ENCODE peak calls at places on chromosomes 3 and 15, in eight cellular contexts. One of them, this sample, is unnamed.

GRCh38 chr15:50542051-50542450 is 4.4 kb downstream of the USP50 start:
- DNase-seq in A673: peak
- DNase-seq in gastrocnemius medialis: no peak
- DNase-seq in activated CD4-positive, alpha-beta T cell treated with anti-CD3 and anti-CD28 coated beads, Interleukin-2, amount 50 U/mL, for 4 hours: no peak
- DNase-seq in RPMI8226: no peak
- DNase-seq in stimulated activated CD4-positive, alpha-beta T cell treated with anti-CD3 and anti-CD28 coated beads, Interleukin-1b, Interleukin-23, amount 100 ng/mL, for 48 hours: no peak
- DNase-seq in mesendoderm: no peak
- DNase-seq in AG09319: peak
- DNase-seq in this sample: no peak

GRCh38 chr15:93762051-93762450 is 469.3 kb upstream of the MCTP2 start:
- DNase-seq in activated CD4-positive, alpha-beta T cell treated with anti-CD3 and anti-CD28 coated beads, Interleukin-2, amount 50 U/mL, for 4 hours: no peak
- DNase-seq in RPMI8226: no peak
- DNase-seq in gastrocnemius medialis: no peak
- DNase-seq in stimulated activated CD4-positive, alpha-beta T cell treated with anti-CD3 and anti-CD28 coated beads, Interleukin-1b, Interleukin-23, amount 100 ng/mL, for 48 hours: no peak
- DNase-seq in A673: no peak
- DNase-seq in AG09319: no peak
- DNase-seq in mesendoderm: no peak
- DNase-seq in this sample: no peak

GRCh38 chr3:124707667-124708066 is 22.6 kb upstream of the UMPS start:
- DNase-seq in mesendoderm: peak
- DNase-seq in RPMI8226: no peak
- DNase-seq in A673: peak
- DNase-seq in stimulated activated CD4-positive, alpha-beta T cell treated with anti-CD3 and anti-CD28 coated beads, Interleukin-1b, Interleukin-23, amount 100 ng/mL, for 48 hours: no peak
- DNase-seq in activated CD4-positive, alpha-beta T cell treated with anti-CD3 and anti-CD28 coated beads, Interleukin-2, amount 50 U/mL, for 4 hours: no peak
- DNase-seq in AG09319: no peak
- DNase-seq in gastrocnemius medialis: no peak
- DNase-seq in this sample: peak

GRCh38 chr15:70875001-70875782 is 17.0 kb downstream of the THAP10 start:
- DNase-seq in stimulated activated CD4-positive, alpha-beta T cell treated with anti-CD3 and anti-CD28 coated beads, Interleukin-1b, Interleukin-23, amount 100 ng/mL, for 48 hours: no peak
- DNase-seq in activated CD4-positive, alpha-beta T cell treated with anti-CD3 and anti-CD28 coated beads, Interleukin-2, amount 50 U/mL, for 4 hours: no peak
- DNase-seq in mesendoderm: peak
- DNase-seq in A673: peak
- DNase-seq in RPMI8226: no peak
- DNase-seq in gastrocnemius medialis: no peak
- DNase-seq in AG09319: no peak
- DNase-seq in this sample: peak

GRCh38 chr15:75455982-75456531 is 4.6 kb upstream of the SIN3A start:
- DNase-seq in gastrocnemius medialis: no peak
- DNase-seq in activated CD4-positive, alpha-beta T cell treated with anti-CD3 and anti-CD28 coated beads, Interleukin-2, amount 50 U/mL, for 4 hours: peak
- DNase-seq in stimulated activated CD4-positive, alpha-beta T cell treated with anti-CD3 and anti-CD28 coated beads, Interleukin-1b, Interleukin-23, amount 100 ng/mL, for 48 hours: peak
- DNase-seq in A673: no peak
- DNase-seq in mesendoderm: peak
- DNase-seq in RPMI8226: peak
- DNase-seq in AG09319: no peak
- DNase-seq in this sample: peak

GRCh38 chr3:79957066-79957465 is 189.3 kb upstream of the ROBO1 start:
- DNase-seq in RPMI8226: no peak
- DNase-seq in stimulated activated CD4-positive, alpha-beta T cell treated with anti-CD3 and anti-CD28 coated beads, Interleukin-1b, Interleukin-23, amount 100 ng/mL, for 48 hours: no peak
- DNase-seq in AG09319: no peak
- DNase-seq in mesendoderm: no peak
- DNase-seq in activated CD4-positive, alpha-beta T cell treated with anti-CD3 and anti-CD28 coated beads, Interleukin-2, amount 50 U/mL, for 4 hours: no peak
- DNase-seq in gastrocnemius medialis: no peak
- DNase-seq in A673: no peak
- DNase-seq in this sample: no peak

GRCh38 chr15:83108266-83109219 is 1.1 kb downstream of the TM6SF1 start:
- DNase-seq in mesendoderm: peak
- DNase-seq in activated CD4-positive, alpha-beta T cell treated with anti-CD3 and anti-CD28 coated beads, Interleukin-2, amount 50 U/mL, for 4 hours: no peak
- DNase-seq in gastrocnemius medialis: peak
- DNase-seq in A673: peak
- DNase-seq in AG09319: no peak
- DNase-seq in stimulated activated CD4-positive, alpha-beta T cell treated with anti-CD3 and anti-CD28 coated beads, Interleukin-1b, Interleukin-23, amount 100 ng/mL, for 48 hours: no peak
- DNase-seq in RPMI8226: peak
- DNase-seq in this sample: no peak

GRCh38 chr3:71659758-71660666 is 65.2 kb downstream of the EIF4E3 start:
- DNase-seq in gastrocnemius medialis: no peak
- DNase-seq in activated CD4-positive, alpha-beta T cell treated with anti-CD3 and anti-CD28 coated beads, Interleukin-2, amount 50 U/mL, for 4 hours: no peak
- DNase-seq in mesendoderm: no peak
- DNase-seq in A673: no peak
- DNase-seq in stimulated activated CD4-positive, alpha-beta T cell treated with anti-CD3 and anti-CD28 coated beads, Interleukin-1b, Interleukin-23, amount 100 ng/mL, for 48 hours: no peak
- DNase-seq in RPMI8226: no peak
- DNase-seq in AG09319: no peak
- DNase-seq in this sample: no peak

GRCh38 chr15:70094690-70095311 is 2.9 kb downstream of the TLE3 start:
- DNase-seq in AG09319: no peak
- DNase-seq in activated CD4-positive, alpha-beta T cell treated with anti-CD3 and anti-CD28 coated beads, Interleukin-2, amount 50 U/mL, for 4 hours: no peak
- DNase-seq in mesendoderm: no peak
- DNase-seq in gastrocnemius medialis: no peak
- DNase-seq in stimulated activated CD4-positive, alpha-beta T cell treated with anti-CD3 and anti-CD28 coated beads, Interleukin-1b, Interleukin-23, amount 100 ng/mL, for 48 hours: no peak
- DNase-seq in A673: peak
- DNase-seq in RPMI8226: no peak
- DNase-seq in this sample: no peak

GRCh38 chr3:97138914-97139541 is 324.6 kb downstream of the EPHA6 start:
- DNase-seq in activated CD4-positive, alpha-beta T cell treated with anti-CD3 and anti-CD28 coated beads, Interleukin-2, amount 50 U/mL, for 4 hours: no peak
- DNase-seq in gastrocnemius medialis: no peak
- DNase-seq in mesendoderm: peak
- DNase-seq in RPMI8226: peak
- DNase-seq in stimulated activated CD4-positive, alpha-beta T cell treated with anti-CD3 and anti-CD28 coated beads, Interleukin-1b, Interleukin-23, amount 100 ng/mL, for 48 hours: no peak
- DNase-seq in AG09319: no peak
- DNase-seq in A673: peak
- DNase-seq in this sample: peak

GRCh38 chr3:111534701-111535100 is 7.3 kb upstream of the CD96 start:
- DNase-seq in stimulated activated CD4-positive, alpha-beta T cell treated with anti-CD3 and anti-CD28 coated beads, Interleukin-1b, Interleukin-23, amount 100 ng/mL, for 48 hours: no peak
- DNase-seq in gastrocnemius medialis: no peak
- DNase-seq in A673: no peak
- DNase-seq in mesendoderm: no peak
- DNase-seq in RPMI8226: no peak
- DNase-seq in AG09319: no peak
- DNase-seq in activated CD4-positive, alpha-beta T cell treated with anti-CD3 and anti-CD28 coated beads, Interleukin-2, amount 50 U/mL, for 4 hours: no peak
- DNase-seq in this sample: no peak

GRCh38 chr3:159787191-159787590 is 201.4 kb upstream of the IL12A start:
- DNase-seq in activated CD4-positive, alpha-beta T cell treated with anti-CD3 and anti-CD28 coated beads, Interleukin-2, amount 50 U/mL, for 4 hours: no peak
- DNase-seq in gastrocnemius medialis: no peak
- DNase-seq in RPMI8226: no peak
- DNase-seq in stimulated activated CD4-positive, alpha-beta T cell treated with anti-CD3 and anti-CD28 coated beads, Interleukin-1b, Interleukin-23, amount 100 ng/mL, for 48 hours: no peak
- DNase-seq in mesendoderm: peak
- DNase-seq in A673: no peak
- DNase-seq in AG09319: no peak
- DNase-seq in this sample: no peak

GRCh38 chr3:197031315-197032285 is 2.0 kb upstream of the MELTF start:
- DNase-seq in gastrocnemius medialis: peak
- DNase-seq in mesendoderm: peak
- DNase-seq in stimulated activated CD4-positive, alpha-beta T cell treated with anti-CD3 and anti-CD28 coated beads, Interleukin-1b, Interleukin-23, amount 100 ng/mL, for 48 hours: peak
- DNase-seq in A673: peak
- DNase-seq in RPMI8226: peak
- DNase-seq in activated CD4-positive, alpha-beta T cell treated with anti-CD3 and anti-CD28 coated beads, Interleukin-2, amount 50 U/mL, for 4 hours: no peak
- DNase-seq in AG09319: peak
- DNase-seq in this sample: peak

GRCh38 chr3:12470111-12470510 is 14.2 kb upstream of the TSEN2 start:
- DNase-seq in RPMI8226: no peak
- DNase-seq in AG09319: no peak
- DNase-seq in gastrocnemius medialis: no peak
- DNase-seq in activated CD4-positive, alpha-beta T cell treated with anti-CD3 and anti-CD28 coated beads, Interleukin-2, amount 50 U/mL, for 4 hours: no peak
- DNase-seq in A673: no peak
- DNase-seq in stimulated activated CD4-positive, alpha-beta T cell treated with anti-CD3 and anti-CD28 coated beads, Interleukin-1b, Interleukin-23, amount 100 ng/mL, for 48 hours: no peak
- DNase-seq in mesendoderm: no peak
- DNase-seq in this sample: no peak